ENCODE peak calls at places on chromosomes 2 and 18, in eight cellular contexts. R is AG10803, K is progenitor cell of endocrine pancreas, E is astrocyte of the spinal cord, H is Calu3, M is K562, V is OCI-LY7, N is heart left ventricle. B is an unnamed sample.

GRCh38 chr2:24083567-24084385 is 858 bp downstream of the TP53I3 start:
- DNase-seq in R (peak), K (no peak), E (peak), H (peak), M (peak), V (peak), N (peak), B (peak)

GRCh38 chr18:75391275-75392115 is 36.0 kb downstream of the SMIM21 start:
- DNase-seq in R (no peak), K (no peak), E (no peak), H (no peak), M (no peak), V (no peak), N (peak), B (no peak)

GRCh38 chr2:191938779-191939178 is 91.9 kb upstream of the CAVIN2 start:
- DNase-seq in R (no peak), K (no peak), E (no peak), H (no peak), M (no peak), V (no peak), N (no peak), B (no peak)

GRCh38 chr18:621181-621580 is 24.4 kb downstream of the CLUL1 start:
- DNase-seq in R (peak), K (no peak), E (no peak), H (no peak), M (no peak), V (no peak), N (no peak), B (no peak)

GRCh38 chr18:44497294-44497693 is 183.4 kb upstream of the SETBP1 start:
- DNase-seq in R (no peak), K (no peak), E (no peak), H (no peak), M (no peak), V (no peak), N (no peak), B (no peak)

GRCh38 chr2:28613616-28614501 is 118.0 kb downstream of the PLB1 start:
- DNase-seq in R (no peak), K (no peak), E (peak), H (peak), M (no peak), V (no peak), N (no peak), B (peak)

GRCh38 chr2:37366773-37367172 is 22.3 kb downstream of the QPCT start:
- DNase-seq in R (no peak), K (no peak), E (no peak), H (no peak), M (no peak), V (no peak), N (no peak), B (peak)

GRCh38 chr2:40734797-40735196 is 282.9 kb upstream of the SLC8A1 start:
- DNase-seq in R (peak), K (no peak), E (peak), H (no peak), M (no peak), V (no peak), N (no peak), B (no peak)

GRCh38 chr2:1887915-1888314 is 143.6 kb upstream of the PXDN start:
- DNase-seq in R (peak), K (no peak), E (no peak), H (no peak), M (peak), V (no peak), N (no peak), B (no peak)

GRCh38 chr2:144304127-144304665 is 215.7 kb downstream of the ZEB2 start:
- DNase-seq in R (no peak), K (no peak), E (no peak), H (no peak), M (no peak), V (no peak), N (no peak), B (no peak)

GRCh38 chr2:102753563-102754159 is 8.2 kb upstream of the TMEM182 start:
- DNase-seq in R (peak), K (no peak), E (peak), H (peak), M (peak), V (peak), N (no peak), B (peak)

GRCh38 chr2:116716038-116716437 is 1098.5 kb upstream of the DDX18 start:
- DNase-seq in R (no peak), K (no peak), E (peak), H (no peak), M (no peak), V (no peak), N (no peak), B (no peak)

GRCh38 chr2:212021947-212022346 is 516.7 kb downstream of the ERBB4 start:
- DNase-seq in R (peak), K (no peak), E (peak), H (no peak), M (no peak), V (no peak), N (no peak), B (no peak)

GRCh38 chr2:133977385-133977784 is 276.5 kb upstream of the MGAT5 start:
- DNase-seq in R (no peak), K (no peak), E (no peak), H (no peak), M (no peak), V (no peak), N (no peak), B (no peak)

GRCh38 chr18:43571078-43571689 is 293.9 kb upstream of the SYT4 start:
- DNase-seq in R (peak), K (no peak), E (peak), H (peak), M (peak), V (peak), N (no peak), B (peak)

GRCh38 chr2:158501301-158501700 is 44.5 kb downstream of the PKP4 start:
- DNase-seq in R (peak), K (no peak), E (no peak), H (no peak), M (no peak), V (no peak), N (peak), B (no peak)

GRCh38 chr2:217941886-217942728 is 60.7 kb downstream of the TNS1 start:
- DNase-seq in R (no peak), K (no peak), E (no peak), H (no peak), M (no peak), V (no peak), N (peak), B (no peak)

GRCh38 chr2:98123286-98123685 is 36.3 kb downstream of the VWA3B start:
- DNase-seq in R (no peak), K (no peak), E (no peak), H (no peak), M (no peak), V (peak), N (no peak), B (peak)

GRCh38 chr2:18703555-18703954 is 114.2 kb upstream of the NT5C1B start:
- DNase-seq in R (no peak), K (no peak), E (no peak), H (no peak), M (no peak), V (no peak), N (no peak), B (no peak)

GRCh38 chr2:144331652-144332355 is 188.1 kb downstream of the ZEB2 start:
- DNase-seq in R (no peak), K (no peak), E (no peak), H (no peak), M (peak), V (no peak), N (no peak), B (peak)

GRCh38 chr2:110948027-110948687 is 172.6 kb upstream of the BCL2L11 start:
- DNase-seq in R (no peak), K (no peak), E (no peak), H (no peak), M (no peak), V (no peak), N (no peak), B (no peak)

GRCh38 chr2:120973196-120973595 is 237.5 kb downstream of the GLI2 start:
- DNase-seq in R (no peak), K (no peak), E (no peak), H (no peak), M (no peak), V (no peak), N (no peak), B (no peak)

GRCh38 chr2:59182249-59182648 is 941.1 kb upstream of the FANCL start:
- DNase-seq in R (peak), K (no peak), E (peak), H (peak), M (peak), V (peak), N (peak), B (peak)

GRCh38 chr2:6780765-6781274 is 84.9 kb downstream of the CMPK2 start:
- DNase-seq in R (peak), K (no peak), E (peak), H (peak), M (no peak), V (peak), N (peak), B (peak)

GRCh38 chr18:9022397-9023170 is 79.9 kb upstream of the NDUFV2 start:
- DNase-seq in R (no peak), K (no peak), E (peak), H (no peak), M (no peak), V (no peak), N (no peak), B (no peak)

GRCh38 chr2:1319393-1319792 is 93.9 kb upstream of the TPO start:
- DNase-seq in R (no peak), K (no peak), E (no peak), H (no peak), M (no peak), V (no peak), N (no peak), B (no peak)

GRCh38 chr2:144430722-144431163 is 89.2 kb downstream of the ZEB2 start:
- DNase-seq in R (peak), K (no peak), E (peak), H (no peak), M (no peak), V (peak), N (no peak), B (peak)

GRCh38 chr2:207203056-207203455 is 37.3 kb upstream of the KLF7 start:
- DNase-seq in R (no peak), K (no peak), E (no peak), H (no peak), M (no peak), V (no peak), N (no peak), B (no peak)

GRCh38 chr2:223598994-223599645 is 3.0 kb downstream of the SCG2 start:
- DNase-seq in R (peak), K (no peak), E (peak), H (no peak), M (no peak), V (no peak), N (no peak), B (no peak)

GRCh38 chr18:27668126-27668525 is 483.0 kb upstream of the CHST9 start:
- DNase-seq in R (no peak), K (no peak), E (peak), H (no peak), M (no peak), V (no peak), N (no peak), B (no peak)

GRCh38 chr2:45067859-45068642 is 58.8 kb upstream of the SIX2 start:
- DNase-seq in R (peak), K (no peak), E (no peak), H (no peak), M (no peak), V (no peak), N (no peak), B (no peak)

GRCh38 chr2:197453123-197453913 is at the start of gene COQ10B:
- DNase-seq in R (peak), K (peak), E (peak), H (peak), M (peak), V (peak), N (peak), B (peak)
- TF ChIP-seq CTCF in R (peak), K (peak), E (peak), H (no peak), M (peak), V (peak), N (peak), B (no peak)

GRCh38 chr18:54675076-54675475 is 84.0 kb downstream of the DYNAP start:
- DNase-seq in R (no peak), K (no peak), E (no peak), H (no peak), M (no peak), V (no peak), N (no peak), B (no peak)

GRCh38 chr18:54684786-54685185 is 93.7 kb downstream of the DYNAP start:
- DNase-seq in R (peak), K (no peak), E (peak), H (peak), M (peak), V (no peak), N (peak), B (no peak)

DNA sequence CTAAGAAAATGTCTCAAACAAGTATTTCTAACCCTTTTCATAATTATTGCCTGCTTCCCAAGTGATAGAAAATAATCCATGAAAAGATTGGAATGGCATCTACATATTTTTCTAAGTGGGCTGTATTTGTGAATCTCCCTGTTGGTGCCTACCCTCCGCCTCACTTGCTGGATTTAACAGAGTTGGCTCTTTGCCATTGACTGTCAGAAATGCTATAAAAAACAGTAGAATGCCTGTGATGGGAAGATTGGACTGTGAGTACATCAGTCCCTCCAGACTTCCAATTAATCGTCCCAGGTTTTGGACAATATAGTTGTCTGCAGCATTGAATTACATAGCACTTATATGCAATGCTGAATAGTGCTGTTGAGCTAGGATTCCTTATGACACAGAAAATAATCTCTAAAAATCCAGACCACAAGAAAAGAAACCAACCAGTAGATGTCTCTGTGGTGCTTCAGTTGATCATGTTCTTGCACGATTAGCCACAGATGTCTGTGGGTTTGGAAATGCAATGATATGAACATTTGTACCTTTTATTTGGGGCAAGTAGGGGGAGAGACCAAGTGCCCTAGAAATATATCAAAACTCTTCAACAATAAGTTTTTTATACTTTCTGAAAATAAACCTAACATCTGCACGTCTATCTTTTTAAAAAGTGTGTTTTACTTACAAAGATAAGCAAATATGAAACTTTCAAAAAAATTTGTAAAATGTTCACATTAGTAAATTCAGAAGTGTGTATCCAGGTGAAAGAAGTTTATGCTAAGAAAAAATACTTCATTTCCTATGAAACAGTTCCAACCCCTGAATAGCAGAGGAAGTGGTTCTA is 88.5 kb downstream of the DYNAP start:
- DNase-seq in R (peak), K (no peak), E (peak), H (peak), M (no peak), V (peak), N (no peak), B (no peak)
- TF ChIP-seq CTCF in R (peak), K (peak), E (peak), H (peak), M (peak), V (peak), N (peak), B (peak)

GRCh38 chr2:31263636-31264190 is 29.8 kb downstream of the EHD3 start:
- DNase-seq in R (no peak), K (no peak), E (no peak), H (no peak), M (no peak), V (peak), N (no peak), B (no peak)
- TF ChIP-seq CTCF in R (peak), K (no peak), E (no peak), H (no peak), M (no peak), V (peak), N (peak), B (no peak)

GRCh38 chr2:126972272-126972626 is 73.6 kb downstream of the TEX51 start:
- DNase-seq in R (no peak), K (no peak), E (no peak), H (no peak), M (no peak), V (no peak), N (no peak), B (no peak)
- TF ChIP-seq CTCF in R (no peak), K (peak), E (no peak), H (peak), M (no peak), V (peak), N (no peak), B (peak)

B was measured in activated CD8-positive, alpha-beta T cell treated with anti-CD3 and anti-CD28 coated beads for 36 hours.